ENCODE peak calls at places on chromosomes 6 and 20, in four cellular contexts. Q, K, E and T are unnamed samples.

GRCh38 chr6:122994256-122994655 is 1.8 kb upstream of the CLVS2 start:
- DNase-seq in K (no peak), E (no peak), Q (no peak), T (no peak)

GRCh38 chr6:154537486-154537885 is 27.0 kb upstream of the CNKSR3 start:
- DNase-seq in Q (no peak), E (no peak), K (no peak), T (no peak)

GRCh38 chr6:137880633-137881521 is 13.8 kb downstream of the TNFAIP3 start:
- DNase-seq in Q (no peak), K (no peak), E (no peak), T (no peak)

GRCh38 chr6:89977808-89978748 is 83.8 kb downstream of the GJA10 start:
- DNase-seq in K (peak; percentile 7), E (no peak), Q (no peak), T (no peak)

GRCh38 chr20:2706688-2707352 is 14.2 kb downstream of the EBF4 start:
- DNase-seq in E (no peak), Q (no peak), K (no peak), T (no peak)

GRCh38 chr6:44270526-44271405 is 516 bp downstream of the TMEM151B start:
- DNase-seq in E (no peak), Q (no peak), K (no peak), T (no peak)

GRCh38 chr6:90494067-90494773 is 92.7 kb downstream of the MAP3K7 start:
- DNase-seq in E (no peak), K (no peak), Q (no peak), T (no peak)

GRCh38 chr6:132161283-132161682 is 210.1 kb upstream of the CCN2 start:
- DNase-seq in K (no peak), E (no peak), Q (peak; percentile 45), T (no peak)

GRCh38 chr6:148021715-148022114 is 320.9 kb upstream of the SASH1 start:
- DNase-seq in K (no peak), Q (no peak), E (no peak), T (no peak)

GRCh38 chr6:148027201-148027600 is 315.4 kb upstream of the SASH1 start:
- DNase-seq in K (no peak), E (no peak), Q (no peak), T (no peak)
- TF ChIP-seq MAX in K (no peak), E (no peak), Q (no peak), T (no peak)

GRCh38 chr20:45350217-45350616 is 2.0 kb upstream of the SDC4 start:
- DNase-seq in Q (no peak), K (no peak), E (no peak), T (no peak)

GRCh38 chr20:45347297-45347935 is 808 bp downstream of the SDC4 start:
- DNase-seq in K (no peak), Q (no peak), E (no peak), T (no peak)

GRCh38 chr20:45346291-45346718 is 1.9 kb downstream of the SDC4 start:
- DNase-seq in Q (no peak), K (peak; percentile 37), E (no peak), T (no peak)

GRCh38 chr20:45346851-45347250 is 1.4 kb downstream of the SDC4 start:
- DNase-seq in E (no peak), K (no peak), Q (no peak), T (no peak)

GRCh38 chr20:45347936-45348809 is at the start of gene SDC4:
- DNase-seq in E (no peak), Q (no peak), K (peak; percentile 76), T (no peak)
- TF ChIP-seq GABPA in E (no peak), Q (no peak), K (no peak), T (no peak)

DNA sequence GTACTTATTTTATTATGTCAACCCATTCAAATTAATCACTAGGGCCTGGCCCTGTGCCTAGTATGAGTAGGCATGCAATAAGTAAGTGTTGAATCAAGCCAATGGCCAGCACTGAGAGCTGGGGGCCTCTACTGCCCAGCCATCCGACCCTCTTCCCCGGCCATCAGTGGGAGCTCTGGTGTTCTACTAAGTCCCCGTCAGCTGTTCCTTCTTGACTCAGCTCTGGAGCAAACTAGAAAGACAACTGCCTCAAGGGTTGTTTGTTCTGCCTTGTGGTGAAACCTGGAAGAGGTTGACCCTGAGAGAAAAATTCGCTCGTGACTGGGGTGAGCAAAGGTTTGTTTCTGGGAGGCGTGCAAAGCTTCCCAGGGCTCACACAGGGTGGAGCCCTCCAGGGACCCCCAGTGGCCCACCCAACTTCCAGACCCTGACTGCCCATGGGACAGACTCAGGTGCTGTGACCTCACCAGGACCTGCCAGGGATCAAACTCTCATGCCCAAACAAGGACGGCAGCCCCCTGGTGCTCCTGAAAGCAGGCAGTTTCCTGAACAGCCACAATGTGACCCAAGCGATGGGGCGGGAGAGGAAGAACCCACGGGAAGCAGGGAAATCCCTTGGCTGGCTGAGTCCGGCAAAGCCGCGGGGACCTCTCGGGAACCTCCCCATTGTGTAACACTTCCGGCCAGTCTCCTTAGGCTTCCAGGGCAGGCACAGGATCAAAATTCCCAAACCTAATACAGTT is 50.4 kb downstream of the BANF2 start:
- DNase-seq in K (no peak), Q (peak; percentile 52), E (no peak), T (no peak)
- TF ChIP-seq KDM1A in K (no peak), Q (no peak), E (no peak), T (no peak)

GRCh38 chr6:119020597-119021561 is 57.6 kb downstream of the FAM184A start:
- DNase-seq in K (no peak), Q (no peak), E (no peak), T (no peak)

GRCh38 chr6:119022796-119023195 is 55.7 kb downstream of the FAM184A start:
- DNase-seq in K (no peak), Q (no peak), E (no peak), T (no peak)

GRCh38 chr6:119025793-119026192 is 52.7 kb downstream of the FAM184A start:
- DNase-seq in E (no peak), Q (no peak), K (no peak), T (no peak)

GRCh38 chr6:119026822-119027221 is 51.6 kb downstream of the FAM184A start:
- DNase-seq in K (no peak), E (no peak), Q (no peak), T (no peak)

DNA sequence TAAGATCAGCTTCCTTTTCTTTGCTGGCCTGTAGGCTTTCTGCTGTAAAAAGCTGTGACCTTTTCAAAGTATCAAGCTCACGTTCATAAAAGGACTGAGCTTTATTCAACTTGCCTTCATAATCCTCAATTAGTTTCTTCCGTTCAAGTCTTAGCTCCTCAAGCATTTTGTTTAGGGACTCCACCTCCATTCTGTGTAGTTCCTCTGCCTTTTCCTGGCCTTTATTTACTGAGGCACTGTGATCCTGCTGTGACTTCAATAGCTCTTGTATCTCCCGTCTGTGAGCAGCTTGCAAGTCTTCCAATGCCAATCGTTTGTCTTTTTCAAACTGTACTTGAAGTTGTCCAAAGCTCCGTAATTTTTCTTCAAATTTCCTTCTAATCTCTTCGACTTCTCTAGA is 54.4 kb downstream of the FAM184A start:
- DNase-seq in K (no peak), Q (no peak), E (no peak), T (no peak)
- TF ChIP-seq MAX in K (no peak), Q (no peak), E (no peak), T (no peak)

GRCh38 chr20:13953227-13953626 is 37.2 kb downstream of the SEL1L2 start:
- DNase-seq in Q (peak; percentile 26), E (no peak), K (peak; percentile 10), T (no peak)
- TF ChIP-seq GABPA in Q (no peak), E (no peak), K (no peak), T (no peak)

DNA sequence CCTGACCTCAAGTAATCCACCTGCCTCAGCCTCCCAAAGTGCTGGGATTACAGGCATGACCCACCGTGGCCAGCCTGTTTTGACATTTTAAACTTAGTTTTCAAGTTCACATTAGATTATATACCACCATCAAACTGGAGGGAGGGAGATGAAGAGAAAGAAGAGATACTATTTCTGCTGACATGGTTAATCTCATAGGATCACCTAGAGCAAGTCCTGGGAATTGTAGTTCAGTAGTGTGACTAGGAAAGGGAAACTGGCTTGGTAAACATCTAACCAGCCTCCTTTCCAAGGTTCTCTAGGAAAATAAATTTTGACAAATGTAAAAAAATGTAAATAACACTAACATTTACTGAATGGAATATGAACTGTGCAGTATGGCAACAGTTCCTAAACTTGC is 120.5 kb upstream of the ASCC3 start:
- DNase-seq in K (no peak), Q (no peak), E (no peak), T (no peak)
- TF ChIP-seq KDM1A in K (no peak), Q (no peak), E (no peak), T (no peak)

GRCh38 chr6:6610031-6610591 is 21.6 kb downstream of the LY86 start:
- DNase-seq in E (no peak), Q (no peak), K (no peak), T (peak; percentile 71)
- TF ChIP-seq MAX in E (no peak), Q (no peak), K (no peak), T (no peak)